ENCODE peak calls at places on chromosome 21, in five cellular contexts. K is cardiac muscle cell, D is small intestine, U is C1 segment of cervical spinal cord, I is mucosa of gallbladder. B is an unnamed sample.

GRCh38 chr21:45263534-45263933 is 24.2 kb downstream of the POFUT2 start:
- DNase-seq in K (no peak), D (no peak), U (no peak), I (no peak), B (no peak)

GRCh38 chr21:34186119-34186719 is 112.8 kb downstream of the MRPS6 start:
- DNase-seq in K (peak; percentile 16), D (peak; percentile 95), U (no peak), I (no peak), B (no peak)

GRCh38 chr21:42913461-42913860 is 12.0 kb downstream of the ERVH48-1 start:
- DNase-seq in K (no peak), D (no peak), U (no peak), I (no peak), B (no peak)

GRCh38 chr21:29078884-29079765 is 5.7 kb upstream of the CCT8 start:
- DNase-seq in K (no peak), D (peak; percentile 23), U (peak; percentile 32), I (peak; percentile 57), B (no peak)

GRCh38 chr21:43824250-43824882 is 35.0 kb downstream of the RRP1 start:
- DNase-seq in K (peak; percentile 44), D (no peak), U (no peak), I (no peak), B (no peak)

GRCh38 chr21:43972850-43973633 is 39.1 kb upstream of the TRAPPC10 start:
- DNase-seq in K (no peak), D (no peak), U (no peak), I (no peak), B (no peak)

GRCh38 chr21:36718951-36719501 is 20.1 kb downstream of the SIM2 start:
- DNase-seq in K (no peak), D (peak; percentile 86), U (peak; percentile 76), I (no peak), B (peak; percentile 85)

GRCh38 chr21:37198989-37199924 is 67.9 kb downstream of the VPS26C start:
- DNase-seq in K (peak; percentile 42), D (peak; percentile 27), U (no peak), I (no peak), B (no peak)

GRCh38 chr21:44006017-44006624 is 6.0 kb upstream of the TRAPPC10 start:
- DNase-seq in K (peak; percentile 94), D (no peak), U (no peak), I (peak; percentile 73), B (no peak)

GRCh38 chr21:45403133-45403824 is 1.7 kb upstream of the COL18A1 start:
- DNase-seq in K (no peak), D (no peak), U (no peak), I (no peak), B (no peak)

B was measured in left colon.